ENCODE peak calls at places on chromosomes 13 and 19, in five cellular contexts. P is transverse colon, V is breast epithelium, F is esophagus muscularis mucosa, D is HepG2. T is an unnamed sample.
A peak's percentile ranks its signal among the peaks of the same experiment; 100 is the strongest.

GRCh38 chr19:7617735-7618134 is 11.6 kb downstream of the XAB2 start:
- DNase-seq in P (no peak), V (no peak), F (no peak), D (no peak), T (no peak)

GRCh38 chr19:7507884-7508283 is 8.0 kb upstream of the ZNF358 start:
- DNase-seq in P (peak; percentile 86), V (no peak), F (no peak), D (peak; percentile 26), T (peak; percentile 80)

GRCh38 chr19:704447-704741 is 4.3 kb upstream of the PALM start:
- DNase-seq in P (no peak), V (no peak), F (no peak), D (no peak), T (no peak)

GRCh38 chr13:45055902-45056648 is 64.2 kb upstream of the GTF2F2 start:
- DNase-seq in P (peak; percentile 11), V (peak; percentile 52), F (no peak), D (no peak), T (no peak)

GRCh38 chr19:55247621-55248099 is 11.2 kb downstream of the PPP6R1 start:
- DNase-seq in P (peak; percentile 58), V (no peak), F (no peak), D (no peak), T (no peak)

GRCh38 chr13:61052175-61052574 is 363.5 kb downstream of the PCDH20 start:
- DNase-seq in P (no peak), V (no peak), F (no peak), D (no peak), T (no peak)

GRCh38 chr19:53132231-53132991 is at the start of gene ZNF415:
- DNase-seq in P (peak; percentile 79), V (peak; percentile 75), F (no peak), D (no peak), T (peak; percentile 81)

GRCh38 chr19:38634757-38635482 is 12.5 kb upstream of the ACTN4 start:
- DNase-seq in P (peak; percentile 86), V (no peak), F (no peak), D (no peak), T (peak; percentile 83)

GRCh38 chr19:27776020-27776419 is 1436.9 kb downstream of the UQCRFS1 start:
- DNase-seq in P (no peak), V (no peak), F (no peak), D (no peak), T (no peak)

GRCh38 chr13:102039264-102039663 is 362.6 kb downstream of the FGF14 start:
- DNase-seq in P (no peak), V (no peak), F (no peak), D (no peak), T (no peak)

GRCh38 chr19:34237939-34238338 is 16.4 kb upstream of the GARRE1 start:
- DNase-seq in P (no peak), V (no peak), F (no peak), D (no peak), T (no peak)

GRCh38 chr13:21426238-21426637 is 32.9 kb downstream of the ZDHHC20 start:
- DNase-seq in P (no peak), V (no peak), F (no peak), D (no peak), T (no peak)

GRCh38 chr19:47609885-47610545 is 1.1 kb downstream of the BICRA start:
- DNase-seq in P (peak; percentile 69), V (peak; percentile 29), F (no peak), D (peak; percentile 41), T (peak; percentile 59)

GRCh38 chr13:20353973-20354372 is 121.9 kb upstream of the GJB6 start:
- DNase-seq in P (no peak), V (no peak), F (no peak), D (no peak), T (no peak)

GRCh38 chr13:25902946-25903345 is 148.9 kb downstream of the SHISA2 start:
- DNase-seq in P (no peak), V (no peak), F (no peak), D (no peak), T (no peak)

GRCh38 chr19:2097330-2098327 is 914 bp downstream of the IZUMO4 start:
- DNase-seq in P (peak; percentile 36), V (no peak), F (no peak), D (no peak), T (no peak)

GRCh38 chr19:51702754-51703654 is 9.9 kb downstream of the SPACA6 start:
- DNase-seq in P (peak; percentile 70), V (peak; percentile 74), F (no peak), D (no peak), T (peak; percentile 56)

GRCh38 chr13:31236211-31236786 is 36.5 kb downstream of the B3GLCT start:
- DNase-seq in P (no peak), V (no peak), F (no peak), D (peak; percentile 31), T (no peak)

GRCh38 chr13:108200781-108201398 is 14.4 kb downstream of the LIG4 start:
- DNase-seq in P (no peak), V (no peak), F (no peak), D (no peak), T (no peak)

GRCh38 chr19:40322951-40323615 is 25.1 kb downstream of the C19orf47 start:
- DNase-seq in P (no peak), V (no peak), F (no peak), D (no peak), T (no peak)

GRCh38 chr19:54096642-54097106 is 3.9 kb downstream of the OSCAR start:
- DNase-seq in P (peak; percentile 42), V (no peak), F (no peak), D (no peak), T (no peak)

GRCh38 chr13:45055198-45055901 is 65.0 kb upstream of the GTF2F2 start:
- DNase-seq in P (peak; percentile 29), V (no peak), F (no peak), D (no peak), T (no peak)

GRCh38 chr19:30969586-30969985 is 379.6 kb downstream of the TSHZ3 start:
- DNase-seq in P (no peak), V (no peak), F (no peak), D (no peak), T (no peak)

GRCh38 chr13:33644607-33645543 is 173.1 kb upstream of the RFC3 start:
- DNase-seq in P (no peak), V (no peak), F (no peak), D (no peak), T (no peak)

GRCh38 chr13:46571941-46572340 is 19.0 kb downstream of the LRCH1 start:
- DNase-seq in P (no peak), V (no peak), F (no peak), D (no peak), T (no peak)

GRCh38 chr19:15672580-15673175 is at the start of gene CYP4F12:
- DNase-seq in P (peak; percentile 96), V (peak; percentile 46), F (peak; percentile 94), D (peak; percentile 76), T (peak; percentile 84)

GRCh38 chr13:51772105-51772455 is 31.9 kb downstream of the DHRS12 start:
- DNase-seq in P (no peak), V (no peak), F (no peak), D (no peak), T (no peak)

GRCh38 chr13:51771418-51772104 is 32.4 kb downstream of the DHRS12 start:
- DNase-seq in P (no peak), V (no peak), F (no peak), D (no peak), T (no peak)

GRCh38 chr13:51770160-51770559 is 33.8 kb downstream of the DHRS12 start:
- DNase-seq in P (no peak), V (no peak), F (peak; percentile 62), D (peak; percentile 15), T (no peak)

GRCh38 chr13:51769455-51770127 is 34.4 kb downstream of the DHRS12 start:
- DNase-seq in P (no peak), V (peak; percentile 87), F (peak; percentile 92), D (no peak), T (peak; percentile 69)

DNA sequence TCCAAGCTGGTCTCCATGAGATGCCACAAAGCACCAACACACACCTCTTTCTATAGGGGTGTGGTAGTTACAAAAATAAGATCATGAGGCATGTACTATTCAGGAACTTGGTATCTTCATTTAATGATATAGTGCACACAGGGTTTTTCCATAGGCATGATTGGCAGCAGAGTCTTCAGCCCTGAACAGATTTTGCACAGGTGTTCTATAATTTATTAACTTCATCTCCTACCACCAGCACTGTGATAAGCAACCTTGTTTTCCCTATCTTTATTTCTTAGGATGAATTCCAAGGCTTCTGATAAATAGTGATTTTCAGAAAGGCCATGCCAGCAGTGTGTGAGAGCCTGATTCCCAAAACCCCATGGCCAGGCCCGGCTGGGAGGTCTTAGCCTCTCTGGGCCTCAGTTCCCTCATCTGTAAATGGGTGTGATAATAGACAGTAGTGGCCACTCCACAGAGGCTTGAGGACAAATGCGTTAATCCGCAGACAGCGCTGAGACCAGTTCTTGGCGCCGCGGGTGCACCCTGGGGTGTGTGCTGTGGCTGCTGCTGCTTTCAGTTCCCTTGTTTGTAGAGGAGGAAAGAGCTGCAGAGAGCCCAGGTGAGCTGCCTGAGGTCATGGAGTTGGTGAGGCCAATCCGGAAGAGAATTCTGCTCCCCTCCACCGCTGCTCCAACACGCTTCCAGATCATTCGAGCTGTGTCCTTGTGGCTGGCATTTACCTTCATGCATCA is 33.1 kb downstream of the DHRS12 start:
- DNase-seq in P (no peak), V (no peak), F (peak; percentile 5), D (no peak), T (peak; percentile 73)
- TF ChIP-seq POLR2AphosphoS5 in P (no peak), V (no peak), F (no peak), D (no peak), T (peak; percentile 27)

DNA sequence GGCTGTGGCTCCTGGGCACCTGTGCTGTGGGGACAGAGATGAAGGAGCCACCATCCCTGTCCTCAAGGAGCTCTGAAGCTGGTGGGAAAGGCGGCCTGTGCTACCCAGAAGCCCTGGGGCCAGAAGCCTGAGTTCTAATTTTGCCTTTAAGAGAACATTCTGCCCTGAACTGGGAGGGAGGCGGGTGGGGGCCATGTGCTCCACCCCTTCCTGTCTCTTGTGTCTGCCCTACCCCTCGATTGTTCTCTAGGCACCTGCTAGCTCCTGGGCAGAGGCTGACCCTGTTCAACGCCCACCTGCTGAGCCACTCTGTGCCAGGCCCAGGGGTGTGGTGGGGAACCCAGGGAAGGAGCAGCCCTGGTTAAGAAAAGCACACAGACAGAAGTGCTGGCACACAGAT is 5.9 kb downstream of the TRAPPC6A start:
- DNase-seq in P (no peak), V (no peak), F (no peak), D (no peak), T (no peak)
- H3K27ac ChIP-seq in P (no peak overlapping the region), V (peak overlapping the region; percentile 66), F (no peak overlapping the region), D (no peak overlapping the region), T (no peak overlapping the region)

GRCh38 chr19:13848811-13849241 is 28.1 kb upstream of the NANOS3 start:
- DNase-seq in P (no peak), V (no peak), F (no peak), D (no peak), T (no peak)

GRCh38 chr19:13847900-13848677 is 28.8 kb upstream of the NANOS3 start:
- DNase-seq in P (no peak), V (no peak), F (no peak), D (no peak), T (no peak)

GRCh38 chr19:13846533-13847032 is 30.4 kb upstream of the NANOS3 start:
- DNase-seq in P (peak; percentile 93), V (peak; percentile 95), F (no peak), D (peak; percentile 95), T (peak; percentile 88)

GRCh38 chr19:13849277-13849676 is 27.7 kb upstream of the NANOS3 start:
- DNase-seq in P (no peak), V (peak; percentile 32), F (no peak), D (no peak), T (no peak)

GRCh38 chr19:13847033-13847899 is 29.7 kb upstream of the NANOS3 start:
- DNase-seq in P (peak; percentile 93), V (peak; percentile 94), F (peak; percentile 99), D (peak; percentile 84), T (peak; percentile 90)
- TF ChIP-seq POLR2AphosphoS5 in P (peak; percentile 90), V (peak; percentile 95), F (peak; percentile 95), D (peak; percentile 34), T (peak; percentile 87)

GRCh38 chr19:8826371-8826770 is 5.7 kb downstream of the ZNF558 start:
- DNase-seq in P (no peak), V (no peak), F (no peak), D (no peak), T (no peak)
- H3K27ac ChIP-seq in P (no peak overlapping the region), V (no peak overlapping the region), F (peak overlapping the region; percentile 26), D (no peak overlapping the region), T (no peak overlapping the region)

T was measured in stomach.